ENCODE peak calls at places on chromosomes 11 and 22, in eight cellular contexts. M, K, Q, L, I, V, N and B are unnamed samples. For H3K79me2, the result is how much of the 10 kb centered on the place peaks cover.

GRCh38 chr11:122342089-122342749 is 226.2 kb upstream of the BLID start:
- DNase-seq in I (no peak), K (no peak), N (no peak), V (no peak), L (no peak), Q (peak), M (no peak), B (no peak)

GRCh38 chr11:61375709-61376108 is 13.5 kb downstream of the TMEM138 start:
- DNase-seq in V (no peak), M (no peak), I (no peak), N (no peak), Q (no peak), L (no peak), K (no peak), B (no peak)

GRCh38 chr11:92838655-92839334 is 130.7 kb upstream of the MTNR1B start:
- DNase-seq in Q (no peak), N (no peak), I (no peak), K (peak), L (peak), M (no peak), V (no peak), B (no peak)

GRCh38 chr11:113446112-113446511 is 29.1 kb downstream of the DRD2 start:
- DNase-seq in I (no peak), L (no peak), M (no peak), V (no peak), K (no peak), Q (no peak), N (no peak), B (no peak)

GRCh38 chr11:87603887-87604286 is 566.2 kb downstream of the TMEM135 start:
- DNase-seq in K (no peak), V (no peak), L (no peak), N (no peak), M (no peak), I (no peak), Q (no peak), B (no peak)

GRCh38 chr22:38187413-38188212 is 6.0 kb upstream of the PLA2G6 start:
- DNase-seq in M (no peak), V (no peak), Q (no peak), I (no peak), K (no peak), N (peak), L (no peak), B (peak)

GRCh38 chr22:29879738-29880137 is 3.2 kb upstream of the MTMR3 start:
- DNase-seq in V (no peak), K (peak), I (peak), M (peak), N (no peak), Q (peak), L (peak), B (no peak)

GRCh38 chr22:39518996-39519680 is 1.2 kb upstream of the ATF4 start:
- DNase-seq in K (no peak), V (no peak), I (peak), Q (no peak), L (no peak), M (peak), N (no peak), B (no peak)

GRCh38 chr22:20565761-20566160 is 58.4 kb downstream of the MED15 start:
- DNase-seq in Q (no peak), K (no peak), I (no peak), L (no peak), V (no peak), M (no peak), N (no peak), B (no peak)

GRCh38 chr22:21446128-21446826 is 20.9 kb upstream of the TMEM191C start:
- DNase-seq in Q (no peak), I (no peak), N (no peak), L (no peak), M (no peak), V (no peak), K (peak), B (no peak)

GRCh38 chr11:33451364-33451763 is 194.2 kb downstream of the HIPK3 start:
- DNase-seq in L (no peak), V (no peak), N (no peak), Q (no peak), I (no peak), K (no peak), M (no peak), B (no peak)

GRCh38 chr22:49847751-49848689 is 5.6 kb upstream of the ZBED4 start:
- DNase-seq in M (peak), Q (no peak), N (no peak), V (no peak), K (peak), I (no peak), L (peak), B (no peak)

GRCh38 chr11:70367071-70367470 is 31.3 kb upstream of the CTTN start:
- DNase-seq in Q (no peak), L (no peak), M (no peak), N (peak), V (no peak), K (peak), I (no peak), B (no peak)

GRCh38 chr11:72696866-72697428 is 22.7 kb upstream of the PDE2A start:
- DNase-seq in M (no peak), N (no peak), V (no peak), K (peak), I (peak), Q (no peak), L (peak), B (no peak)

GRCh38 chr11:7965386-7965785 is at the start of gene NLRP10:
- DNase-seq in N (no peak), I (no peak), V (no peak), K (no peak), Q (no peak), M (no peak), L (no peak), B (no peak)

GRCh38 chr11:123428221-123428631 is 1.8 kb upstream of the GRAMD1B start:
- DNase-seq in K (no peak), I (no peak), M (no peak), Q (no peak), V (no peak), L (no peak), N (no peak), B (no peak)

DNA sequence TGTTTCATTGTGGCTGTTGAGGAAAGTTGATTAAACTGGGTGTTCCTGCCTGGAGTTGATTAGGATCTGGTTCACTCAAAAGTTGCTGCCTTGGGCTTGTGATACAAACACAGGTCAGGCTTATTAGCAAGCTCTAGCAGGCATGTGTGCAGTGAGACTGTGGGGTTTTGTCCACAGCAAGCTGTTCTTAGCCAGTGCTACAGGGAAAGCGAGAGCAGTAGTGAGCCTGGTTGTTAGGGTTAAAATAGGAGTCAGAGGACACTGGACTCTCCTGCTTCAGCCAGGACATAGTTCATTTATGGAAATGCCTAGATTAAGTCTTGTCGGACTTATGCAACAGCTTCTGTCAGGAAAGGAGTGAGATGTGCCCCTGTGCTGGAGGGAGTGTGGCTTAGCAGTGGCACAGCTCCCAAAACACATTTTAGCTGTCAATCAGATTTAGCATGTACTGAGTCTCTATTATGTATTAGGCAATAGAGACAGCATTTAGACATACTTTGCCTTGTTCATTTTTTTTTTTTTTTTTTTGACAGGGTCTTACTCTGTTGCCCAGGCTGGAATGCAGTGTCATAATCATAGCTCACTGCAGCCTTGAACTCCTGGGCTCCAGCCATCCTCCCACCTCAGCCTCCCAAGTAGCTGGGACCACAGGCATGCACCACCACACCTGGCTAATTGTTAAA is 8.7 kb downstream of the SNRPD3 start:
- DNase-seq in L (no peak), Q (no peak), I (no peak), N (no peak), M (no peak), V (no peak), K (no peak), B (peak)
- H3K79me2 ChIP-seq in L (half or more), Q (half or more), I (half or more), N (half or more), M (half or more), V (half or more), K (half or more), B (half or more)

DNA sequence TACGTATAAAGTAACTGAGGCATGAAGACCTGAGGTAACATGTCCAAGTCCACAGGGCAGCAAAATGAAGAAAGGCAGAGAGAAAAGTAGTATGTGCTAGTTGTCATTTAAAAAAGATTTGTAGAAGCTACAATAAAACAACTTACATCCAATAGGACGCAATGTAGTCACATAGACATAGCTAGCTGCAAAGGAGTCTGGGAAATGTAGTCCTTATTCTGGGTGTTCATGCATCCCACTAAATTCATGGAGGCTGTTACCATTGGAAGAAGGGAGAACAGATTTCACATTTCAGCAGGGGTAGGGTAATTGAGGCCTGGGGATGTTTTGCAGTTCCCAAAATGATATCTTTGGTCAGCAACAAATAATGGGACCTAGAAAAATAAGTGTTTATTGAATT is 571.4 kb downstream of the MIAT start:
- DNase-seq in Q (no peak), K (no peak), M (no peak), N (no peak), L (peak), V (no peak), I (no peak), B (no peak)
- TF ChIP-seq POLR2AphosphoS5 in Q (no peak), K (no peak), M (no peak), N (no peak), L (no peak), V (no peak), I (no peak), B (no peak)

GRCh38 chr22:35860087-35860733 is 142.5 kb downstream of the APOL5 start:
- DNase-seq in V (no peak), N (no peak), K (no peak), I (no peak), Q (no peak), L (no peak), M (no peak), B (no peak)

GRCh38 chr22:35862697-35863096 is 145.0 kb downstream of the APOL5 start:
- DNase-seq in I (no peak), K (no peak), V (no peak), M (no peak), N (no peak), Q (no peak), L (no peak), B (no peak)

GRCh38 chr22:35861451-35861850 is 143.8 kb downstream of the APOL5 start:
- DNase-seq in I (no peak), V (no peak), L (no peak), N (no peak), Q (no peak), K (no peak), M (no peak), B (no peak)

GRCh38 chr22:35863432-35863831 is 145.8 kb downstream of the APOL5 start:
- DNase-seq in N (no peak), I (no peak), L (no peak), Q (no peak), M (peak), K (no peak), V (no peak), B (no peak)

DNA sequence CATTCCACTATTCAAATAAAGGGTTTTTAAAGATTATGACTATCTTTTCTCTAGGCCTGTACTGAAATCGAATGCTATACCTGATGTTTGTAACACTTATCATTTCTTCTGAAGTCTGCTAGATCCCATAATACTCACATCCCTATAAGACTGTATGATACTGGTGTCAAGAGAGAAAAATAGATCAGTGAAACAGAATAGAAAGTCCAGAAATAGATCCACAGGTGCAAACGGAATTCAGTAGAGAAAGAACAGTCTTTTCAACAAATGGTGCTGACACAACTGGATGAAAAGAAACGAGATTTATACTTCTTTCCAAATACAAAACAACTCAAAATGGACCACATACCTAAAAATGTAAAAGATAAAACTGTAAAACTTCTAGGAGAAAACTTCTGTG is 143.2 kb downstream of the APOL5 start:
- DNase-seq in V (no peak), I (no peak), L (no peak), Q (no peak), N (no peak), M (no peak), K (no peak), B (no peak)
- H3K79me2 ChIP-seq in V (under half), I (under half), L (half or more), Q (half or more), N (under half), M (half or more), K (half or more), B (under half)

DNA sequence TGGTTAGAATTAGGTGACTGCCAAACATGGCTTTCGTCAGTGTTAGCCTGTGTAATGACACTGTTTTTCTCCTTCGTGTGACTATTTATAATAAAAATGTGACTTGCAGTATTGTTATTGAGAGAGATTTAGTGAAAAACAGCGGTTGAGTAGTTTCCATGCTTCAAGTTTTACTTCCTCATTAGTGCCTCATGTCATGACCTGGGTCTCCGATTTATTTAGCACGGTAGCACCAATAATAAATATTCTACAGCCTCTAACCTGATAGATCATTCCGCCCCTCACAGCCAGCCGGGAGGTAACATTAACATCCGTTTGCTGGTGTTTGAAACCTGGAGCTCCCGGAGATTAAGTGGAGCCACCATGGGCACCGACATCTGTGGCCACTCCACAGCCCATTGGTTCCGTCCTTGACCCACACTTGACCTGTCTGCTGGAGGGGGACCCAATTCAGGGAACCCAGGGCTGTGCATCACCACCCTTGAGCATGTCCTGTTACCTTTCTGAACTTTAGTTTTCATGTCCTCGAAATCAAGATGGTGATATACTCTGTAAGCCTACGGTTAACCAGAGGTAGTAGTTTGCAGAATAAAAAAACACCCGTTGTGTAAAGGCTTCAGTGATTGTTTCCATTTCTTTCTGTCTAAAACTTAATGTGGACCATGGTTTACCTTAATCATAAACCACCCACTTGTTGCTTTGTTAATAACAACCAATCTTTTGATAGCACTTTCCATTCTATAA is 104.1 kb downstream of the ATXN10 start:
- DNase-seq in V (peak), N (no peak), M (no peak), K (no peak), I (no peak), Q (no peak), L (no peak), B (no peak)
- TF ChIP-seq POLR2AphosphoS5 in V (peak), N (no peak), M (no peak), K (no peak), I (no peak), Q (no peak), L (no peak), B (no peak)

GRCh38 chr22:19121631-19122142 is 525 bp downstream of the DGCR2 start:
- DNase-seq in M (peak), V (no peak), K (peak), L (peak), Q (no peak), N (peak), I (peak), B (no peak)
- H3K79me2 ChIP-seq in M (half or more), V (half or more), K (half or more), L (half or more), Q (half or more), N (under half), I (half or more), B (under half)

GRCh38 chr11:118899706-118900360 is 16.1 kb downstream of the CXCR5 start:
- DNase-seq in L (no peak), K (no peak), N (no peak), V (no peak), I (no peak), Q (no peak), M (no peak), B (no peak)
- TF ChIP-seq POLR2AphosphoS5 in L (no peak), K (no peak), N (no peak), V (no peak), I (no peak), Q (peak), M (no peak), B (no peak)

GRCh38 chr22:42648017-42648367 is 1.2 kb downstream of the CYB5R3 start:
- DNase-seq in N (no peak), L (no peak), Q (no peak), K (no peak), I (no peak), V (no peak), M (no peak), B (no peak)

GRCh38 chr22:42646569-42647525 is 2.3 kb downstream of the CYB5R3 start:
- DNase-seq in Q (no peak), V (no peak), L (no peak), N (peak), K (no peak), I (peak), M (no peak), B (no peak)

GRCh38 chr22:42644422-42645340 is 4.3 kb upstream of the ATP5MGL start:
- DNase-seq in V (no peak), M (no peak), N (peak), L (no peak), Q (no peak), K (no peak), I (no peak), B (no peak)

GRCh38 chr22:42645341-42645937 is 3.8 kb downstream of the CYB5R3 start:
- DNase-seq in L (no peak), M (no peak), I (no peak), V (no peak), K (no peak), Q (no peak), N (peak), B (no peak)

GRCh38 chr22:42645938-42646568 is 3.1 kb downstream of the CYB5R3 start:
- DNase-seq in N (no peak), Q (no peak), V (no peak), L (no peak), I (no peak), M (no peak), K (no peak), B (no peak)
- H3K79me2 ChIP-seq in N (half or more), Q (half or more), V (half or more), L (under half), I (half or more), M (half or more), K (under half), B (half or more)